ENCODE peak calls at places on chromosomes 2 and 18, in four cellular contexts. D, X, L and C are unnamed samples.

GRCh38 chr2:235937936-235938335 is 230.2 kb downstream of the GBX2 start:
- DNase-seq in D (no peak), X (no peak), L (no peak), C (no peak)

GRCh38 chr2:207073791-207074678 is 91.7 kb downstream of the KLF7 start:
- DNase-seq in D (no peak), X (no peak), L (no peak), C (no peak)

GRCh38 chr18:57422313-57422872 is 12.8 kb upstream of the ONECUT2 start:
- DNase-seq in D (no peak), X (peak), L (no peak), C (no peak)

GRCh38 chr2:50691518-50691917 is 340.4 kb downstream of the NRXN1 start:
- DNase-seq in D (no peak), X (no peak), L (no peak), C (no peak)

GRCh38 chr18:2908946-2909335 is 62.1 kb downstream of the EMILIN2 start:
- DNase-seq in D (no peak), X (no peak), L (no peak), C (no peak)

GRCh38 chr18:22558945-22559385 is 141.2 kb upstream of the CTAGE1 start:
- DNase-seq in D (peak), X (peak), L (no peak), C (peak)

GRCh38 chr2:219358170-219359075 is 25.9 kb upstream of the RESP18 start:
- DNase-seq in D (no peak), X (no peak), L (no peak), C (peak)

GRCh38 chr2:197615033-197615652 is 60.2 kb downstream of the RFTN2 start:
- DNase-seq in D (peak), X (peak), L (no peak), C (no peak)

GRCh38 chr2:189115126-189115525 is 64.4 kb downstream of the COL5A2 start:
- DNase-seq in D (no peak), X (no peak), L (no peak), C (no peak)

GRCh38 chr2:74198461-74199274 is at the start of gene MTHFD2:
- DNase-seq in D (peak), X (peak), L (peak), C (peak)

GRCh38 chr2:69634197-69634821 is 9.2 kb downstream of the AAK1 start:
- DNase-seq in D (no peak), X (no peak), L (no peak), C (no peak)

GRCh38 chr2:132542953-132543569 is 126.5 kb downstream of the GPR39 start:
- DNase-seq in D (peak), X (no peak), L (no peak), C (no peak)

GRCh38 chr2:176758426-176758825 is 454.2 kb upstream of the HNRNPA3 start:
- DNase-seq in D (no peak), X (no peak), L (no peak), C (no peak)

GRCh38 chr2:113812204-113812603 is 55.8 kb upstream of the SLC35F5 start:
- DNase-seq in D (no peak), X (no peak), L (no peak), C (no peak)

GRCh38 chr2:216568563-216568962 is 64.7 kb upstream of the IGFBP2 start:
- DNase-seq in D (no peak), X (no peak), L (no peak), C (no peak)

GRCh38 chr2:1153959-1154358 is 203.3 kb downstream of the SNTG2 start:
- DNase-seq in D (no peak), X (no peak), L (no peak), C (no peak)

DNA sequence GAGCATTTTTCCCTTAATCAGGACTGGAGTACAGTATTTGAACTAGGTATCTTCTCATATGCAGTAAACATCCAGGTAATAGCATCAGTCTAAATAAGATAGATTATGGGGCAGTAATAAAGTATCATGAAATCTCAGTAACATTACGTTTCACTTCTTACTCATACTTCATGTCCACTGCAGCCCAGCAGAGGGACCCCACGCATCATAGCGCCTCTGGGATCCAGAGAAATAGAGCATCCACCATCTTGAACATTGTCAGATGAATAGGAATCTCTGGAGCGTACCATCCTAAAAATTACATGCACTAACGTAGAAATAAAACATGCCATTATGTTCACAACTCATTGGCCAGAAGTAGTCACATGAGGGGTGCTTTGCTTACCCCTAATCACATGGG is 499.0 kb downstream of the CPS1 start:
- DNase-seq in D (peak), X (peak), L (no peak), C (no peak)
- TF ChIP-seq CTCF in D (peak), X (peak), L (no peak), C (no peak)

DNA sequence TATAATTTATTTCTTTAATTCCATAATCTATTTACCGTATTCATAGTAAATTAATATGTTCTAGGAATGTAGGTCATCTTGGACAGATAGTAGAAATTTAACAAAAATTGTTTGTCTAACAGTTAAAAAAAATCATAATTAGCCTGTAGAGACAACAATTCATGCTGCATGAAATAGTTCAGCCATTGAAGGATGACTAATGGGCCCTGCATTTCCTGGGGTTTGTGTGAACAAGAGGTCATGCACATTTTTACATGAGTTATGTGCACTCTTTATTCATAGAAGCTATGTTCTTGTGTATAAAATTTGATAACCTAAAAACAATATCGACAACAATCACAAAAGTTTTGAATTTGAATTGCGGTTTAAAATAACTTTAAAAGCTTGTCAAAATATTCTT is 1663.6 kb downstream of the SUCLG1 start:
- DNase-seq in D (peak), X (no peak), L (no peak), C (no peak)
- TF ChIP-seq CHD4 in D (no peak), X (no peak), L (no peak), C (no peak)

DNA sequence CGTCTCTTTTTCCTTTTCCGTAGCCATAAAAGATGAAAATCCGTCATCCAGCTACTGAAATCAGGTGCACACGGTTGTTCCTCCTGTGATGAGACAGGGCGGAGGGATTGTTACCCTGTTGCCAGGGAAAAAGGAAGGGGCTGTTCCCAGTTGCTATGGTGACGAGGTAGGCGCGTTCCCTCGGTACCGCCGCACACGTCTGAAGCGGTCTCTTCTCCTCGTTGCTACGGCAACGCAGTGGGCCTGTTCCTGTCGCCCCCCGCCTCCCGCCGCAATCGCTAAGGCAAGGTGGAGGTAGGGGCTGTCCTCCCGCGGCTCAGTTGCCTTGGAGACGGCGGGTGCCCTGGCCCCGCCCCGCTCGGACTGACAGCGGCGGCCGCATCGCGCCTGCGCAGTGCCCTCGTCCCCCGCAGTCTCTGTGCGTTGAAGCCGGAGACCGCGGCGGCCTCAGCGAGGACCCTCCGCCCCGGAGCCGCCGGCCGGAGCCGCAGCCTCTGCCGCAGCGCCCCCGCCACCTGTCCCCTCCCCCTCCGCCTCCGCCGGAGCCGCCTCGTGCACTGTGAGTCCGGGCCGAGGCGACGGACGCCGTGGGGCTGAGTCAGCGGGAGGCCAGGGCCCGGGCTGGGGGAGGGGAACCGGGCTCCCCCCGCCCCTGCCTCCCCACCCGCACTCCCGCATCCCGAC is at the start of gene MAPRE3:
- DNase-seq in D (peak), X (peak), L (no peak), C (peak)
- H3K27ac ChIP-seq in D (peak), X (no peak), L (no peak), C (peak)

GRCh38 chr2:240149943-240150784 is 9.7 kb upstream of the OTOS start:
- DNase-seq in D (peak), X (peak), L (no peak), C (peak)
- TF ChIP-seq CTCF in D (peak), X (peak), L (peak), C (peak)

GRCh38 chr2:171595456-171595855 is 73.2 kb downstream of the CYBRD1 start:
- DNase-seq in D (no peak), X (no peak), L (no peak), C (no peak)
- TF ChIP-seq CHD4 in D (no peak), X (no peak), L (no peak), C (no peak)

GRCh38 chr2:234555161-234555560 is 58.3 kb upstream of the ARL4C start:
- DNase-seq in D (no peak), X (no peak), L (no peak), C (no peak)

GRCh38 chr2:234556848-234557573 is 60.1 kb upstream of the ARL4C start:
- DNase-seq in D (peak), X (peak), L (no peak), C (no peak)

GRCh38 chr2:234558642-234559041 is 61.8 kb upstream of the ARL4C start:
- DNase-seq in D (no peak), X (no peak), L (no peak), C (no peak)

GRCh38 chr2:234559609-234560008 is 62.7 kb upstream of the ARL4C start:
- DNase-seq in D (peak), X (no peak), L (no peak), C (no peak)

GRCh38 chr2:234555616-234556249 is 58.9 kb upstream of the ARL4C start:
- DNase-seq in D (no peak), X (no peak), L (no peak), C (no peak)
- H3K27ac ChIP-seq in D (peak), X (no peak), L (no peak), C (no peak)

GRCh38 chr2:136207030-136207623 is 89.2 kb upstream of the CXCR4 start:
- DNase-seq in D (no peak), X (no peak), L (peak), C (no peak)
- TF ChIP-seq CTCF in D (no peak), X (no peak), L (no peak), C (no peak)

DNA sequence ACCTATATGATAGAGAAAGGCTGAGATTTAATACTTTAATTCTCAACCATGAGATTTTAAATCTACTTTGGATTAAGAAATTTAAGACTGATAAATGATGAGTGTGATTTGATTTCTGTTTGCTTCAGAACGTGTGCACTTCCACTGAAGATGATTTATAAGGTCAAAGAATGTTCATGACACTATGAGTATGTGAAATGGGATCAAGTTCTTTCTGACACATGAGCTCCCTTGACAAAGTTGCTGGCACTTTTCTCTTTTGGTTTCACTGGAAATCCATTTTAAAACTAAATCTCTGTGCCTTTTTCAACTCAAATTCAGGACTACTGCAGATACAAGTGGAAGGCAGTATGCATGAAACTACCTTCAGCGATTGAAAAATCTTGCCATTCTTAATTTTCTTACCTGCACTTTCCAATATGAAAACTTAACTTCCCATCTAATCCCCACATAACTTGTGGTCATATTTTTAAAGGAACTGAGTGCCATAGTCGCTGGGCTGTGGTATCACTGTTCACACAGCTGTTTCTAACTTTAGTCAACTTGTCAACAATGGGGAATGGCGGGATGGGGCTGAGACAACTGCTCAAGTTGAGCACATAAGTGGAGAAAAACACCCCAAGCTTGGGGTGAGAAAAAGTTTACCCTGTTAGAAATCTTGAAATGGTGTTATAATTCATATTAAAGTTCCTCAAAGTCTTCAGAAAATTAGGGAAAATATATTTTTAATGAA is 51.8 kb upstream of the TTN start:
- DNase-seq in D (no peak), X (no peak), L (no peak), C (no peak)
- TF ChIP-seq CHD4 in D (no peak), X (no peak), L (no peak), C (no peak)